ENCODE peak calls at places on chromosomes 1 and 21, in five cellular contexts. F is H1, U is HepG2, D is GM12878, T is NT2/D1. W is an unnamed sample.

GRCh38 chr1:98733782-98734112 is 72.2 kb downstream of the SNX7 start:
- DNase-seq in F (no peak), U (no peak), D (no peak), T (no peak), W (no peak)

GRCh38 chr21:35840197-35840799 is 220.0 kb downstream of the SETD4 start:
- DNase-seq in F (no peak), U (peak), D (no peak), T (peak), W (peak)

GRCh38 chr1:118960026-118960561 is 28.0 kb downstream of the TBX15 start:
- DNase-seq in F (peak), U (no peak), D (peak), T (peak), W (no peak)

GRCh38 chr1:82775402-82776000 is 974.8 kb downstream of the ADGRL2 start:
- DNase-seq in F (peak), U (peak), D (no peak), T (peak), W (peak)

GRCh38 chr1:205248793-205249601 is 21.3 kb downstream of the TMCC2 start:
- DNase-seq in F (no peak), U (no peak), D (no peak), T (no peak), W (no peak)

GRCh38 chr21:45318146-45318555 is 30.5 kb upstream of the POFUT2 start:
- DNase-seq in F (no peak), U (no peak), D (no peak), T (no peak), W (no peak)

GRCh38 chr21:42988234-42988965 is 14.0 kb downstream of the PKNOX1 start:
- DNase-seq in F (no peak), U (no peak), D (no peak), T (no peak), W (no peak)

GRCh38 chr1:199020904-199021303 is 382.1 kb downstream of the PTPRC start:
- DNase-seq in F (no peak), U (no peak), D (no peak), T (no peak), W (no peak)

GRCh38 chr1:243294723-243295121 is 38.9 kb downstream of the SDCCAG8 start:
- DNase-seq in F (no peak), U (no peak), D (no peak), T (no peak), W (no peak)

GRCh38 chr1:232805269-232806070 is at the start of gene MAP10:
- DNase-seq in F (peak), U (no peak), D (peak), T (no peak), W (no peak)

GRCh38 chr1:173489149-173489600 is 12.0 kb downstream of the PRDX6 start:
- DNase-seq in F (no peak), U (peak), D (no peak), T (no peak), W (no peak)

GRCh38 chr1:218869276-218869675 is 304.4 kb upstream of the LYPLAL1 start:
- DNase-seq in F (no peak), U (no peak), D (no peak), T (no peak), W (no peak)

DNA sequence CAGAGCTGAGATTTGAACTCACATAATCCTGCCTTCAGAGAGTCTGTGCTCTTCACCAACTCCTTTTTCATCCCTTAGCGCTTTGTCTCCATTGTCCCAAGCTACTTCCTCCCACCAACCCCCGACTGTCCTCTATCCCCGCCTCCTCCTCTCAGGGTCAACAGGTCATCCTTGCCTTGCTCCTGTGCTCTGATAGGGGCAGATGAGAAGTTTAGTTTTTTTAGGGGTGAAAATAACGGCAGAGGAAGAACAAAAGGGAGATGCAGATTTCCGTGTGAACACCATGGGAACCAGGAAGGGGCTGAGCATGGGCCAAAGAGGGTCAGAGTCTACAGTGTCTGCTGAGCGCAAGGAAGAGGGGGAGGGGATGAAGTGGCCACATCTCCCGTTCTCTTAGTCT is 31.9 kb downstream of the GLUL start:
- DNase-seq in F (no peak), U (no peak), D (no peak), T (no peak), W (no peak)
- TF ChIP-seq SUZ12 in F (no peak), U (no peak), D (no peak), T (no peak), W (no peak)

GRCh38 chr1:154796303-154796892 is 73.7 kb downstream of the KCNN3 start:
- DNase-seq in F (no peak), U (no peak), D (no peak), T (no peak), W (no peak)
- TF ChIP-seq SUZ12 in F (no peak), U (no peak), D (no peak), T (no peak), W (no peak)

GRCh38 chr1:10791117-10791951 is 5.1 kb downstream of the CASZ1 start:
- DNase-seq in F (no peak), U (no peak), D (no peak), T (no peak), W (no peak)

GRCh38 chr1:10796029-10796944 is at the start of gene CASZ1:
- DNase-seq in F (peak), U (peak), D (no peak), T (peak), W (peak)

GRCh38 chr1:10793129-10793651 is 3.3 kb downstream of the CASZ1 start:
- DNase-seq in F (no peak), U (no peak), D (no peak), T (no peak), W (no peak)

GRCh38 chr1:10795305-10796021 is 983 bp downstream of the CASZ1 start:
- DNase-seq in F (peak), U (no peak), D (no peak), T (no peak), W (no peak)

DNA sequence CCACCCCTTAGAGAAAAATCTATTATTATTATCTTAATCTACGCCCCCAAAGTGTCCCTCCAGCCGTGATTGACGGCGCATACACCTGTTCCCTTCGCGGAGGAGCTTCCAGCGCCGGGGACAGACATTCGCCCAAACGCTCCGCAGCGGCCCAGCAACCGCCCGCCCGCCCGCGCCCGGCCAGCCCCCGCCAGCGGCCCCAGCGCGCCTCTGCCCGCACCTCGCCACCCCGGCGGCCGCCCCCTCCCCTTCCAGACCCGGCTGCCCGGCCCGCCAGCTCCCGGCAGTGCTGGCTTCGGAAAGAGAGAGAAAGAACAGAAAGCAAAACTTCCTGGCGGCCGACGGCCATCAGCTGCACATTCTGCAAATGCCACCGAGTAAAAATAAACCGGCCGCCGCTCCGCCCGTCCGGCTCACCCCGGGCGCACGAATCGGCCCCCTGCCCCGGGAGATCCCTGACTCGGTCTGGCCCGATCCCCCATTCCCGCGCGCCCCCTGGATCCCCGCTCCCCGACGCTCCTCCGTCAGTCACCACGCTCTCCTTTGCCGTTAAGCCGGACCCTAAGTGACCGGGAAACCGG is 1.6 kb downstream of the CASZ1 start:
- DNase-seq in F (peak), U (no peak), D (no peak), T (no peak), W (no peak)
- TF ChIP-seq SUZ12 in F (no peak), U (no peak), D (no peak), T (peak), W (no peak)

GRCh38 chr1:236280438-236281285 is 1.1 kb downstream of the ERO1B start:
- DNase-seq in F (peak), U (no peak), D (no peak), T (no peak), W (peak)
- TF ChIP-seq SUZ12 in F (peak), U (no peak), D (no peak), T (no peak), W (no peak)

GRCh38 chr1:93668121-93668520 is 13.5 kb downstream of the BCAR3 start:
- DNase-seq in F (no peak), U (no peak), D (no peak), T (no peak), W (no peak)
- TF ChIP-seq SUZ12 in F (no peak), U (no peak), D (no peak), T (no peak), W (no peak)

DNA sequence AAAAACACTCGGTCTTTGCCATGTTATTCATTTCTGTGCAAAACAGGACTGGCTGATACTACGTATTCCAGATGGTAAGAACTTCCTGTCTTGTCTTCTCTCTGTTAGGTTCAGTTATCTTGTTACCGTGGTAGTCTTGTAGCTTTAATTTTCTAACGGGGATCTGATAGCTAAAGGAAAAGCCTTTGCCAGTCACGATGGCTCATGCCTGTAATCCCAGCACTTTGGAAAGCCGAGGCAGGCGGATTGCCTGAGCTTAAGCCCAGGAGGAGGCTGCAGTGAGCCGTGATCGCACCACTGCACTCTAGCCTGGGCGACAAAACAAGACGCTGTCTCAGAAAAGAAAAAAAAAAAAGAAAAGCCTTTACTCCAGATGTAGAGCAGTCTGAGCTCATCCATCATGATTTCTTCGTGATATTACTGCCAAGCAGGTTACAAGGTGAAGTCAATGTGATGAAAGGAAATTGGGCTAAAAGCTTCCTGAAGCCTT is 11.1 kb upstream of the MSTO1 start:
- DNase-seq in F (peak), U (no peak), D (no peak), T (peak), W (no peak)
- TF ChIP-seq SUZ12 in F (no peak), U (no peak), D (no peak), T (no peak), W (no peak)

GRCh38 chr1:182317489-182318180 is 74.0 kb downstream of the GLUL start:
- DNase-seq in F (no peak), U (no peak), D (no peak), T (no peak), W (no peak)
- TF ChIP-seq SUZ12 in F (no peak), U (no peak), D (no peak), T (no peak), W (no peak)

GRCh38 chr1:43786975-43787374 is 79.6 kb downstream of the ST3GAL3 start:
- DNase-seq in F (no peak), U (peak), D (no peak), T (no peak), W (no peak)

GRCh38 chr1:43781574-43781973 is 74.2 kb downstream of the ST3GAL3 start:
- DNase-seq in F (no peak), U (no peak), D (no peak), T (no peak), W (no peak)

GRCh38 chr1:43786201-43786958 is 79.0 kb downstream of the ST3GAL3 start:
- DNase-seq in F (no peak), U (no peak), D (no peak), T (no peak), W (no peak)

GRCh38 chr1:43783096-43783670 is 75.8 kb downstream of the ST3GAL3 start:
- DNase-seq in F (no peak), U (no peak), D (no peak), T (no peak), W (no peak)

GRCh38 chr1:43783671-43784205 is 76.4 kb downstream of the ST3GAL3 start:
- DNase-seq in F (no peak), U (no peak), D (peak), T (no peak), W (no peak)
- TF ChIP-seq SUZ12 in F (no peak), U (no peak), D (no peak), T (no peak), W (no peak)

DNA sequence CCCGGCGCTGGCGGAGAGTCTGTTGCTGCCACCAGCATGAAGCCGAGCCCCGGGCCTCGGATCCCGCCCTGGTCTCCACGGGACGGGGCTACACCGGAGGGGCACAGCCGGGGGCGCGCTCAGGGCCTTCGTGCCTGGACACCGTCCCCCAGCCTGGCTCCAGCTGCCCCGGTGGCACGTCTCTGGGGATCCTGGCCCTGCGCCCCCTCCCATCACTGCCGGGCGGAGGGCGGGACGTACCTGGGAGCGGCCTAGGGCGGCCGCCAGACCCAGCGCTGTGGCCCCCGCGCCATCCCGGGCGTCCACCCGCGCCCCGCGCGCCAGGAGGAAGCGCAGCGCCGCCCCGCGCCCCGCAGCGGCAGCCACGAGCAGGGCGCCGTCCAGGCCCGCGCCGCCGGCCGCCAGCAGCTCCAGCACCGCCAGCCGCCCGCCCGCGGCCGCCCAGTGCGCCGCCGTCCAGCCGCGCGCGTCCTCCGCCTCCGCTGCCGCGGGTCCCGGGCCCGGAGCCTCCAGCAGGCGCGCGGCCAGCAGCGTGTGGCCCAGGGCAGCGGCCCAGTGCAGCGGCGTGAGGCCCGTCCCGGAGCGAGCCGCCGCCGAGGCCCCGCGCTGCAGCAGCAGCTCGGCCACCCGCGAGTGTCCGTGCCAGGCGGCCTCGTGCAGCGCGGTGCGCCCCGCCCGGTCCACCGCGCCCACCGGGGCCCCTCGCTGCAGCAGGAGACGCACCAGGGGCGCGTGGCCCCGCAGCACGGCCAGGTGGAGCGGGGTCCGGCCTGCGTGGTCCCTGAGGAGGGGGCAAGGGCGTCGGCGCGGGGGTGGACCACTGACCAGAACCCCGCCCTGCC is 1.0 kb downstream of the ANKRD65 start:
- DNase-seq in F (no peak), U (no peak), D (no peak), T (no peak), W (no peak)
- TF ChIP-seq SUZ12 in F (no peak), U (no peak), D (no peak), T (no peak), W (no peak)

GRCh38 chr1:9247894-9248293 is 13.3 kb downstream of the H6PD start:
- DNase-seq in F (no peak), U (no peak), D (no peak), T (no peak), W (no peak)

GRCh38 chr1:9245661-9246060 is 11.1 kb downstream of the H6PD start:
- DNase-seq in F (no peak), U (no peak), D (no peak), T (no peak), W (no peak)

GRCh38 chr1:9246215-9246614 is 11.6 kb downstream of the H6PD start:
- DNase-seq in F (no peak), U (no peak), D (no peak), T (no peak), W (no peak)

GRCh38 chr1:9248341-9249262 is 14.0 kb downstream of the H6PD start:
- DNase-seq in F (no peak), U (no peak), D (no peak), T (no peak), W (no peak)

GRCh38 chr1:9246841-9247785 is 12.5 kb downstream of the H6PD start:
- DNase-seq in F (peak), U (no peak), D (no peak), T (no peak), W (no peak)
- TF ChIP-seq SUZ12 in F (no peak), U (no peak), D (no peak), T (no peak), W (no peak)

W was measured in HEK293T.